ENCODE peak calls at places on chromosomes 1 and 21, in ten cellular contexts. V is SK-N-SH; Z is SJSA1; E is spleen; Y is CD8-positive, alpha-beta memory T cell; T is adrenal gland; I is left ventricle myocardium inferior; F is esophagus muscularis mucosa; P is fibroblast of lung; W is Caco-2. Q is an unnamed sample. For H3K27me3, the result is how much of the 10 kb centered on the place peaks cover.

GRCh38 chr1:40421348-40421693 is 29.0 kb upstream of the ZFP69B start:
- DNase-seq in V (no peak), Z (no peak), E (no peak), Y (no peak), T (no peak), I (no peak), F (no peak), P (peak), W (no peak), Q (no peak)

GRCh38 chr1:203506821-203507220 is 12.9 kb downstream of the OPTC start:
- DNase-seq in V (no peak), Z (no peak), E (no peak), Y (no peak), T (no peak), I (no peak), F (no peak), P (no peak), W (no peak), Q (no peak)

GRCh38 chr1:55839626-55840025 is 624.5 kb upstream of the USP24 start:
- DNase-seq in V (no peak), Z (no peak), E (no peak), Y (no peak), T (no peak), I (no peak), F (no peak), P (no peak), W (no peak), Q (no peak)

GRCh38 chr21:42321845-42322244 is 6.6 kb upstream of the TFF3 start:
- DNase-seq in V (no peak), Z (no peak), E (no peak), Y (no peak), T (no peak), I (no peak), F (no peak), P (no peak), W (no peak), Q (no peak)

GRCh38 chr1:73868824-73869223 is 329.2 kb downstream of the LRRIQ3 start:
- DNase-seq in V (no peak), Z (no peak), E (no peak), Y (no peak), T (no peak), I (no peak), F (no peak), P (no peak), W (no peak), Q (no peak)

GRCh38 chr1:17355898-17356297 is 16.1 kb upstream of the PADI6 start:
- DNase-seq in V (no peak), Z (no peak), E (peak), Y (no peak), T (no peak), I (no peak), F (no peak), P (no peak), W (no peak), Q (no peak)

GRCh38 chr21:34128124-34128523 is 54.7 kb downstream of the MRPS6 start:
- DNase-seq in V (no peak), Z (no peak), E (no peak), Y (no peak), T (no peak), I (no peak), F (no peak), P (no peak), W (no peak), Q (no peak)

GRCh38 chr1:160307455-160307854 is 22.5 kb upstream of the PEX19 start:
- DNase-seq in V (no peak), Z (no peak), E (peak), Y (no peak), T (no peak), I (no peak), F (no peak), P (no peak), W (no peak), Q (no peak)

GRCh38 chr1:205568135-205568468 is 63.6 kb downstream of the CDK18 start:
- DNase-seq in V (no peak), Z (no peak), E (no peak), Y (no peak), T (no peak), I (no peak), F (no peak), P (no peak), W (no peak), Q (no peak)

GRCh38 chr1:111603979-111604378 is 15.6 kb upstream of the RAP1A start:
- DNase-seq in V (no peak), Z (no peak), E (peak), Y (peak), T (no peak), I (no peak), F (peak), P (no peak), W (no peak), Q (no peak)

GRCh38 chr1:205961970-205962820 is 18.9 kb upstream of the SLC26A9 start:
- DNase-seq in V (no peak), Z (no peak), E (no peak), Y (no peak), T (no peak), I (no peak), F (no peak), P (peak), W (no peak), Q (no peak)

GRCh38 chr1:167474191-167474641 is 44.1 kb downstream of the CD247 start:
- DNase-seq in V (no peak), Z (no peak), E (no peak), Y (no peak), T (no peak), I (no peak), F (no peak), P (no peak), W (no peak), Q (no peak)

GRCh38 chr1:234272656-234273312 is 100.5 kb upstream of the COA6 start:
- DNase-seq in V (no peak), Z (no peak), E (no peak), Y (no peak), T (no peak), I (no peak), F (no peak), P (no peak), W (no peak), Q (no peak)

GRCh38 chr1:17304155-17304826 is 3.7 kb upstream of the PADI4 start:
- DNase-seq in V (no peak), Z (no peak), E (peak), Y (no peak), T (no peak), I (no peak), F (no peak), P (no peak), W (no peak), Q (no peak)

GRCh38 chr21:39612233-39613028 is at the start of gene B3GALT5:
- DNase-seq in V (peak), Z (no peak), E (no peak), Y (no peak), T (no peak), I (no peak), F (peak), P (peak), W (peak), Q (no peak)

GRCh38 chr1:81201779-81202178 is 599.0 kb upstream of the ADGRL2 start:
- DNase-seq in V (no peak), Z (no peak), E (no peak), Y (no peak), T (no peak), I (no peak), F (no peak), P (no peak), W (no peak), Q (no peak)

GRCh38 chr1:235649722-235650163 is at the start of gene GNG4:
- DNase-seq in V (peak), Z (no peak), E (peak), Y (peak), T (no peak), I (no peak), F (peak), P (no peak), W (peak), Q (peak)

GRCh38 chr1:207102659-207103058 is 1.4 kb upstream of the C4BPA start:
- DNase-seq in V (no peak), Z (no peak), E (no peak), Y (no peak), T (no peak), I (no peak), F (no peak), P (no peak), W (no peak), Q (no peak)

GRCh38 chr1:156594124-156594678 is 2.6 kb downstream of the NAXE start:
- DNase-seq in V (no peak), Z (no peak), E (no peak), Y (no peak), T (no peak), I (no peak), F (no peak), P (no peak), W (no peak), Q (no peak)

GRCh38 chr1:109441105-109441504 is 14.9 kb upstream of the PSMA5 start:
- DNase-seq in V (no peak), Z (no peak), E (no peak), Y (no peak), T (no peak), I (no peak), F (no peak), P (no peak), W (no peak), Q (no peak)

GRCh38 chr1:193674292-193674944 is 488.0 kb upstream of the B3GALT2 start:
- DNase-seq in V (no peak), Z (no peak), E (no peak), Y (no peak), T (no peak), I (no peak), F (no peak), P (peak), W (no peak), Q (no peak)

GRCh38 chr1:36804669-36805314 is 229.5 kb downstream of the GRIK3 start:
- DNase-seq in V (no peak), Z (no peak), E (peak), Y (no peak), T (no peak), I (no peak), F (no peak), P (no peak), W (no peak), Q (no peak)

GRCh38 chr1:36805979-36806640 is 228.2 kb downstream of the GRIK3 start:
- DNase-seq in V (no peak), Z (no peak), E (peak), Y (no peak), T (no peak), I (no peak), F (no peak), P (no peak), W (no peak), Q (no peak)

GRCh38 chr1:36803870-36804560 is 230.3 kb downstream of the GRIK3 start:
- DNase-seq in V (no peak), Z (no peak), E (no peak), Y (no peak), T (no peak), I (no peak), F (no peak), P (no peak), W (no peak), Q (no peak)

GRCh38 chr1:36802018-36802417 is 232.3 kb downstream of the GRIK3 start:
- DNase-seq in V (no peak), Z (no peak), E (no peak), Y (no peak), T (no peak), I (no peak), F (no peak), P (no peak), W (no peak), Q (no peak)

DNA sequence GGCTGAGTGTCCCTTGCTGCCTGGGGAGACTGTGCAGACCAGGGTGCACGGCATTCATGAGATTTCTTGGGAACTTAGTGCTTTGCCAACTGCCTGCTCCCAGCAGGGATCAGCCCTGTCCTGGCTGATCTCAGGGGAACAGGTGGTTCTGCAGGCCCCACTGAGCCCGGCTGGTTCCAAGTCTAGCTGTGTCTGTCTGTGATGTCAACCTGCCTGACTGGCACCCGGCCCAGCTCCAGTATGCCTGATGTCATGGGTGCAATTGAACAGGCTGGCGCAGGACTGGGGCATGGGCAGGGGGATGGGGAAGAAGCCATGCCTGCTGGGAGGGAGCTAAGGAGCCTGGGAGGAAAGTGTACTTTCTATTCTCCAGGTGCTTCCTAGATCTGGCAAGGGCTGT is 227.1 kb downstream of the GRIK3 start:
- DNase-seq in V (no peak), Z (no peak), E (peak), Y (no peak), T (no peak), I (no peak), F (no peak), P (no peak), W (no peak), Q (no peak)
- H3K27me3 ChIP-seq in V (under half), Z (under half), E (under half), Y (under half), T (under half), I (half or more), F (under half), P (under half), W (under half), Q (under half)

GRCh38 chr1:9068971-9069323 is 488 bp downstream of the SLC2A5 start:
- DNase-seq in V (no peak), Z (no peak), E (no peak), Y (no peak), T (no peak), I (no peak), F (no peak), P (no peak), W (no peak), Q (no peak)

GRCh38 chr1:9066945-9067807 is 2.3 kb downstream of the SLC2A5 start:
- DNase-seq in V (no peak), Z (peak), E (peak), Y (no peak), T (peak), I (peak), F (no peak), P (peak), W (no peak), Q (peak)

GRCh38 chr1:9071554-9072235 is 2.3 kb upstream of the SLC2A5 start:
- DNase-seq in V (no peak), Z (no peak), E (peak), Y (no peak), T (no peak), I (no peak), F (no peak), P (no peak), W (no peak), Q (no peak)

GRCh38 chr1:9070421-9071015 is 1.1 kb upstream of the SLC2A5 start:
- DNase-seq in V (no peak), Z (no peak), E (no peak), Y (no peak), T (no peak), I (no peak), F (no peak), P (no peak), W (no peak), Q (no peak)

DNA sequence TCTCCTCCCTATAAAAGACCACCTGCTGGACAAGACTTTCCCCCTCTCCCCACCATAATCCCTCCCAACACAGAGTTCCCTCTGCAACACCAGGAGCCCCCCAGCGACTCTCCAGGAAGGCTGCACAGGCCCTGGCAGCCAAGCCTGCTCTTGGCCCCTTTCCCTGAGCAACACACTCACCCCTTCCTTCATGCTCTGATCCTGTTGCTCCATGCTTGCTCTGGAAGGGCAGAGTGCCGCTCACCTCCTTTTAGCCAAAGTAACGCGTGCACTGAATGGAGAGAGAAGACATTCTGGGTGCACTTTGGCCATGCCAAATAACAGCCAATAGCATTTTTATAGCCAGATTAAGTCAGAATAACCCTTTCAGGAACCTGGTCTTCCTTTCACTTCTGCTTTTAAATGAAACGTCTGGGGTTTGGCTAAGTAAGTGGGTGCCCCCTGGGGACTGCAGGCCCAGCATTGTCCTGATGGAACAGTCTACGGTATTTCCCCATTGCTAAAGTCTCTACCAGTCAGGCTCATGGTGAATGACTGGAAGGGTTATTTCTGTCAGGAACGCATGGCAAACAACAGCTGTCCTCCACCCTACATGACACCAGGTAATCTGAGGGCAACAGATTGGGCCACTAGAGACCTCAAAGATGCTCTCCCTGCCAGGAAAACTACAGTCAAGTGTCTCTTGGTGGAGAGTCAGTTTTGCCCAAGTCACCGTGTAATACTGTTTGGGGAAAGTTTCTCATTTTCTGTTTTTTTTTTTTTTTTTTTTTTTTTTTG is at the start of gene SLC2A5:
- DNase-seq in V (no peak), Z (no peak), E (peak), Y (no peak), T (no peak), I (no peak), F (no peak), P (peak), W (no peak), Q (peak)
- H3K27me3 ChIP-seq in V (under half), Z (under half), E (under half), Y (under half), T (under half), I (under half), F (under half), P (under half), W (under half), Q (under half)

DNA sequence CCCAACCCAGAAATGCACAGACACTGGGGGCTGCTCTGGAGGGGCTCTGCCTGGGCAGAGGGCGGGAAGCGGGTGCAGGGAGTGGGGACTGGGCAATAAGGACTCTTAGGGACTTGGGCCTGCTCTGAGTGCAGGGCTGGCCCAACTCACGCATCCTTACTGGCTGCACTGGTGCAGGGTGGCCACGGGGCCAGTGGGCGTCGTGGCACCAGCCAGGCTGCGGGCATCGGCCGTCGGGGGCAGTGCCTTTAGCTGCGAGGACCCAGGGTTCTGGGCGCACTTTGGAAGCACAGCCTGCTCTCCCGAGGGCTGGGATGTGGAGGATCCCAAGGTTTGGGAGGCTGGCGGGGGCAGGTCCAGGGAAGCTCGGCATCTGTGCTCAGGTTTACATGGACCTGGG is 27.1 kb upstream of the TTLL10 start:
- DNase-seq in V (no peak), Z (no peak), E (no peak), Y (no peak), T (no peak), I (no peak), F (no peak), P (no peak), W (no peak), Q (no peak)
- H3K27me3 ChIP-seq in V (under half), Z (under half), E (under half), Y (under half), T (under half), I (half or more), F (half or more), P (under half), W (under half), Q (under half)

DNA sequence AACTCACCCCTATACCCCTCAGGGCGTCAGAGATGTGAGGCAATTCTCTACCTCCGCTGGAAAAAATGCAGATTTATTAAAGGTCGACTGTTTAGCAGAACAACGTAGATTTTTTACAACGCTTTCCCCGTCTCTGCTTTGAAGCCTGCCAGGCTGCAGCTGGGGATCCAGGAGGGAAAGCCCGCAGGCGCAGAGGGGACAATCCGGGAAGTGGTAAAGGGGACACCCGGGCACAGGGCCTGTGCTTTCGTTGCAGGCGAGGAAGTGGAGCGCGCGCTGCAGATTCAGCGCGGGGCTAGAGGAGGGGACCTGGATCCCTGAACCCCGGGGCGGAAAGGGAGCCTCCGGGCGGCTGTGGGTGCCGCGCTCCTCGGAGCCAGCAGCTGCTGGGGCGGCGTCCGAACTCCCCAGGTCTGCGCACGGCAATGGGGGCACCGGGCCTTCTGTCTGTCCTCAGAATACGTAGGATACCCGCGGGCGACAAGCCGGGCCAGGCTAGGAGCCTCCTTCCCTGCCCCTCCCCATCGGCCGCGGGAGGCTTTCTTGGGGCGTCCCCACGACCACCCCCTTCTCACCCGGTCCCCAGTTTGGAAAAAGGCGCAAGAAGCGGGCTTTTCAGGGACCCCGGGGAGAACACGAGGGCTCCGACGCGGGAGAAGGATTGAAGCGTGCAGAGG is 5.5 kb downstream of the SIM2 start:
- DNase-seq in V (peak), Z (no peak), E (no peak), Y (no peak), T (no peak), I (no peak), F (no peak), P (no peak), W (no peak), Q (no peak)
- H3K27me3 ChIP-seq in V (half or more), Z (under half), E (half or more), Y (half or more), T (half or more), I (half or more), F (half or more), P (half or more), W (under half), Q (half or more)

GRCh38 chr1:145425436-145426029 is at the start of gene NBPF20:
- DNase-seq in V (peak), Z (peak), E (peak), Y (peak), T (peak), I (peak), F (peak), P (peak), W (peak), Q (peak)
- H3K27me3 ChIP-seq in V (under half), Z (under half), E (under half), Y (under half), T (under half), I (under half), F (under half), P (under half), W (under half), Q (under half)

DNA sequence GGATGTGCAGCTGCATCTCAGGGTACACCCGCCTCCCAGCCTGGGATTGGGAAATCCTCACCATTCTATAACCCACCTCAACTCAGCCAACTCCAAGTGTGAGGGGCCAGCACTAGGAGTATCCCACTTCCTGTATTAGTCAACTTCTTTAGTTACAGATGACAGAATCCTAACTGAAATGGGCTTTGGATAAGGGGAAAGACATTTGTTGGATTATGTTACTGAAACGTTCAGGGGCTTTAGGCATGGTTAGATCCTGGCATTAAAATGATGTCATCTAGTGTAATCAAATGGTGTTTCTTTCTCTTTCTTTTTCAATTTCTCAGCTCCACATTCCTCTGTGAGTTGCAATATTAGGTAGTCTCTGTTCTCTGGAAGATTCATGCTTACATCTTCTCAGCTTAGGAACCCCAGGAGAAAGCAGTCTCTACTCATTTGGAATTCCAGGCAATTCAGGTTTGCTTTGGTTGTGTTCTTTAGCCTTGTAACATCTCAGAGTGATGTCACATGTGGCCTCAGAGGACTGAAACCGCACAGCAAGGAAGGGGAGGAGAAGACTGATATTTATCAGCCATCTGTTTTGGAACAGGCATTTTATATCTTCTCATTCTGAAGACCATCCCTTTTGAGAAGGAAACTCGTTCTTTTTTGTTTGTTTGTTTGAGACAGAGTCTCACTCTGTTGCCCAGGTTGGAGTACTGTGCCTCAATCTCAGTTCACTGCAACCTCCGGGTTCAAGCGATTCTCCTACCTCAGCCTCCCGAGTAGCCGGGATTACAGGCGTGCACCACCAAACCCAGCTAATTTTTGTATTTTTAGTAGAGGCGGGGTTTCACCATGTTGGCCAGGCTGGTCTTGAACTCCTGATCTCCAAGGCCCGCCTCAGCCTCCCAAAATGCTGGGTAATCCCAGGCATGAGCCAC is 18.9 kb upstream of the TMEM54 start:
- DNase-seq in V (no peak), Z (no peak), E (no peak), Y (no peak), T (no peak), I (no peak), F (no peak), P (peak), W (no peak), Q (no peak)
- H3K27me3 ChIP-seq in V (under half), Z (under half), E (under half), Y (under half), T (under half), I (under half), F (under half), P (under half), W (under half), Q (under half)

Q was measured in right atrium auricular region.